ENCODE peak calls at places on chromosomes 13 and 19, in ten cellular contexts. C is left colon; Q is Caco-2; R is amniotic stem cell; L is mesothelial cell of epicardium; O is dorsolateral prefrontal cortex; B is ureter; D is hippocampal formation; V is NCI-H748 treated with DMSO at 0.1 percent for 48 hours; N is stimulated activated naive CD4-positive, alpha-beta T cell treated with Interleukin-2 at 50 U/mL for 16 hours. F is an unnamed sample.

GRCh38 chr19:10782795-10783194 is 53.2 kb downstream of the TMED1 start:
- DNase-seq in N (no peak), O (no peak), L (no peak), V (no peak), Q (no peak), R (no peak), C (no peak), D (no peak), B (no peak), F (no peak)

GRCh38 chr19:32909257-32909656 is 39.7 kb upstream of the SLC7A9 start:
- DNase-seq in N (no peak), B (no peak), L (no peak), V (no peak), D (no peak), R (no peak), C (no peak), Q (no peak), O (no peak), F (no peak)

GRCh38 chr19:38247126-38247525 is 9.0 kb downstream of the PPP1R14A start:
- DNase-seq in C (no peak), R (no peak), N (no peak), D (no peak), L (no peak), Q (no peak), V (no peak), B (no peak), O (no peak), F (no peak)

GRCh38 chr19:45069056-45069455 is 7.2 kb downstream of the ZNF296 start:
- DNase-seq in N (no peak), L (no peak), D (no peak), R (no peak), Q (no peak), C (no peak), O (no peak), B (no peak), V (no peak), F (no peak)

GRCh38 chr13:76213423-76213904 is 577.3 kb downstream of the LMO7 start:
- DNase-seq in N (no peak), O (no peak), Q (no peak), V (no peak), R (no peak), D (no peak), C (no peak), B (no peak), L (no peak), F (no peak)

GRCh38 chr19:12364391-12365093 is 941 bp downstream of the ZNF442 start:
- DNase-seq in C (no peak), R (peak), Q (no peak), V (no peak), O (no peak), B (peak), D (no peak), L (no peak), N (no peak), F (no peak)

GRCh38 chr13:72151241-72151640 is 284.2 kb upstream of the DACH1 start:
- DNase-seq in L (no peak), V (no peak), C (no peak), Q (no peak), D (no peak), B (no peak), N (no peak), R (no peak), O (no peak), F (no peak)

GRCh38 chr13:32136716-32137115 is 105.1 kb downstream of the FRY start:
- DNase-seq in O (no peak), V (no peak), L (no peak), B (no peak), D (no peak), C (no peak), N (no peak), Q (no peak), R (no peak), F (no peak)

GRCh38 chr13:111956261-111957151 is 110.4 kb upstream of the SOX1 start:
- DNase-seq in B (no peak), N (no peak), D (no peak), Q (no peak), O (no peak), L (peak), C (no peak), V (no peak), R (no peak), F (no peak)

GRCh38 chr13:78816592-78816991 is 157.6 kb upstream of the OBI1 start:
- DNase-seq in N (no peak), B (no peak), C (no peak), D (no peak), V (no peak), O (no peak), R (no peak), Q (no peak), L (no peak), F (no peak)

GRCh38 chr19:42193706-42194105 is 23.8 kb downstream of the DEDD2 start:
- DNase-seq in L (no peak), Q (no peak), V (no peak), R (no peak), B (no peak), D (no peak), C (no peak), N (no peak), O (no peak), F (no peak)

GRCh38 chr13:19845758-19846157 is 17.7 kb downstream of the ZMYM5 start:
- DNase-seq in Q (no peak), D (no peak), N (no peak), C (no peak), V (no peak), B (no peak), R (peak), L (no peak), O (no peak), F (no peak)

GRCh38 chr19:16404396-16404795 is 67.4 kb downstream of the EPS15L1 start:
- DNase-seq in D (no peak), O (no peak), L (no peak), V (no peak), N (no peak), Q (no peak), B (no peak), R (no peak), C (no peak), F (no peak)

GRCh38 chr13:40562975-40563349 is 103.5 kb downstream of the FOXO1 start:
- DNase-seq in L (no peak), N (no peak), C (no peak), D (no peak), R (no peak), Q (no peak), O (no peak), B (no peak), V (no peak), F (no peak)

GRCh38 chr19:50344661-50345318 is 15.6 kb upstream of the KCNC3 start:
- DNase-seq in B (no peak), L (no peak), Q (no peak), R (no peak), V (no peak), N (no peak), C (no peak), D (peak), O (no peak), F (no peak)

GRCh38 chr13:71515639-71516038 is 351.4 kb downstream of the DACH1 start:
- DNase-seq in Q (no peak), L (no peak), N (no peak), R (no peak), V (no peak), B (no peak), C (no peak), D (no peak), O (no peak), F (no peak)

GRCh38 chr19:35986664-35987570 is 8.1 kb upstream of the SDHAF1 start:
- DNase-seq in Q (no peak), O (no peak), C (peak), V (peak), R (no peak), N (no peak), L (no peak), D (no peak), B (no peak), F (no peak)

GRCh38 chr13:44904982-44905381 is 84.3 kb downstream of the NUFIP1 start:
- DNase-seq in C (peak), L (no peak), Q (no peak), O (no peak), R (peak), B (peak), D (peak), N (no peak), V (no peak), F (no peak)

GRCh38 chr19:52492991-52493470 is 34.4 kb upstream of the ZNF808 start:
- DNase-seq in R (no peak), Q (peak), B (no peak), D (no peak), N (no peak), L (peak), O (no peak), V (no peak), C (no peak), F (no peak)

GRCh38 chr19:44438441-44438840 is 9.8 kb downstream of the ZNF229 start:
- DNase-seq in R (no peak), N (no peak), C (no peak), O (no peak), B (no peak), D (no peak), Q (no peak), L (no peak), V (no peak), F (no peak)

GRCh38 chr13:110913322-110913721 is 1.5 kb downstream of the ANKRD10 start:
- DNase-seq in V (peak), B (no peak), D (no peak), N (no peak), Q (no peak), L (no peak), O (no peak), R (no peak), C (peak), F (peak)

GRCh38 chr19:55099557-55100506 is 17.6 kb downstream of the PPP1R12C start:
- DNase-seq in N (no peak), L (no peak), V (no peak), O (no peak), R (no peak), B (no peak), Q (peak), D (no peak), C (no peak), F (no peak)

GRCh38 chr13:92804346-92804745 is 422.3 kb upstream of the GPC6 start:
- DNase-seq in B (no peak), V (no peak), Q (no peak), D (no peak), N (no peak), O (no peak), R (no peak), C (no peak), L (no peak), F (no peak)

GRCh38 chr13:84870190-84870589 is 929.0 kb downstream of the SLITRK6 start:
- DNase-seq in L (no peak), C (no peak), V (no peak), O (no peak), D (no peak), N (no peak), R (no peak), Q (peak), B (no peak), F (no peak)

GRCh38 chr19:29745253-29745652 is 30.2 kb upstream of the C19orf12 start:
- DNase-seq in O (no peak), N (no peak), V (no peak), Q (no peak), L (no peak), D (no peak), R (no peak), C (no peak), B (no peak), F (no peak)

GRCh38 chr13:99980201-99981114 is 1.1 kb upstream of the ZIC2 start:
- DNase-seq in C (peak), V (peak), D (peak), B (no peak), O (no peak), Q (peak), N (peak), R (peak), L (no peak), F (peak)

F was measured in effector memory CD8-positive, alpha-beta T cell.